ENCODE peak calls at places on chromosome 3, in five cellular contexts. B is K562, L is HEK293T, X is SK-N-SH, M is GM12878. N is an unnamed sample.

GRCh38 chr3:126557761-126558160 is 971 bp downstream of the C3orf22 start:
- DNase-seq in X (peak), B (no peak), M (no peak), L (no peak), N (no peak)

GRCh38 chr3:45690331-45691035 is 1.3 kb downstream of the SACM1L start:
- DNase-seq in X (peak), B (no peak), M (no peak), L (no peak), N (no peak)

GRCh38 chr3:182309120-182309519 is 484.2 kb upstream of the ATP11B start:
- DNase-seq in B (no peak), M (no peak), L (no peak), X (no peak), N (peak)

GRCh38 chr3:4708230-4708629 is 215.1 kb downstream of the ITPR1 start:
- DNase-seq in L (no peak), X (no peak), B (no peak), M (no peak), N (no peak)

GRCh38 chr3:179324270-179324754 is 1.5 kb downstream of the ZNF639 start:
- DNase-seq in M (no peak), X (peak), L (no peak), B (peak), N (no peak)

GRCh38 chr3:31543375-31543774 is 10.7 kb downstream of the STT3B start:
- DNase-seq in B (no peak), M (no peak), L (no peak), X (no peak), N (no peak)

GRCh38 chr3:149820183-149820582 is 7.2 kb downstream of the RNF13 start:
- DNase-seq in X (no peak), M (no peak), L (no peak), B (no peak), N (no peak)

GRCh38 chr3:195085356-195086130 is 185.4 kb downstream of the XXYLT1 start:
- DNase-seq in B (no peak), L (no peak), M (no peak), X (no peak), N (no peak)

GRCh38 chr3:111531446-111531845 is 10.6 kb upstream of the CD96 start:
- DNase-seq in M (no peak), L (no peak), B (no peak), X (no peak), N (no peak)

GRCh38 chr3:194617827-194618226 is 15.4 kb downstream of the TMEM44 start:
- DNase-seq in L (no peak), M (no peak), X (no peak), B (no peak), N (no peak)

GRCh38 chr3:195154793-195155535 is 116.0 kb downstream of the XXYLT1 start:
- DNase-seq in B (no peak), X (peak), M (no peak), L (peak), N (peak)

GRCh38 chr3:62607287-62608029 is 234.1 kb upstream of the FEZF2 start:
- DNase-seq in L (no peak), M (no peak), B (no peak), X (no peak), N (no peak)

GRCh38 chr3:58084166-58084565 is 75.9 kb downstream of the FLNB start:
- DNase-seq in B (peak), X (no peak), L (no peak), M (no peak), N (no peak)

GRCh38 chr3:110318108-110318507 is 753.5 kb upstream of the NECTIN3 start:
- DNase-seq in L (no peak), M (no peak), B (no peak), X (no peak), N (no peak)

GRCh38 chr3:144624656-144625055 is 653.0 kb downstream of the DIPK2A start:
- DNase-seq in X (no peak), L (no peak), B (no peak), M (no peak), N (no peak)

DNA sequence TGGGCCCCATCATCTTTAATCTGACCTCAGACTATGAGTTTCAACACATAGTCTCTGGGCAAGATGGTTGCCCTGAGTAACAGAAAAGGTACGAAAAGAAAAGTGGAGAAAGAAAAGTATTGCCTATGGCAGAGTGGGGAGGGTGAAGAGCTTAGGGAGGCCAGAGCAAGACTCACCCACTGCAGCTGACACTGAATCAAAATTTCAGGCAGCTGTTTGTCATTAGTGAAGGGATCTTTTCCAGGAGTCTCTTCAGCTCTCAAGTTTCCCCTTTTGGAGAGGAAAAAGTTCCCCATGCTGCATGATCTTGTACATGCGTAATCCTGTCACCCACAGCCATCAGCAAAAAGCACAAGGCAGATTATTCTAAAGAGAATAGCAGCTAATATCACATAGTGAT is 616.9 kb upstream of the GBE1 start:
- DNase-seq in B (no peak), L (no peak), X (no peak), M (no peak), N (no peak)
- TF ChIP-seq FOXM1 in B (no peak), L (no peak), X (no peak), M (no peak), N (no peak)

GRCh38 chr3:50442940-50443579 is 60.4 kb downstream of the CACNA2D2 start:
- DNase-seq in M (no peak), L (no peak), X (no peak), B (no peak), N (no peak)
- TF ChIP-seq FOXM1 in M (no peak), L (no peak), X (no peak), B (no peak), N (no peak)

DNA sequence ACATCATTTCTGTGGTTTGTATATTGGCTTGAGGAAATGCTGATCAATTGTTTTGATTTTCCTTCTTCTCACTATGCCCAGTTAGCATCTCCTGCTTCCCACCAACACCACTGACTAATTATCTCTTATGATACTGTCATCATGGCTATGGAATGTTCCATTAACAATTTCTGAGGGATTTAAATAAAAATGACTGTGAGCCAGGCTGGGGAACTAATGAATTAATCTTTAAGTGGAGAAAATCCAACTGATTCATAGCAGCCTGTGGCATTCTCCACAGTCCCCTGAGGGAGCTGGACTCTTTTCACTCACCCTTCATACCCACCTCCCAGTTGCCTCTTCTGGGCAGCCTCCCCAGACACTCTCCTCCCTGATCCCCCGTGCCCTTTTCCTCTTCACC is 353.6 kb downstream of the CLSTN2 start:
- DNase-seq in X (no peak), M (no peak), B (no peak), L (no peak), N (no peak)
- TF ChIP-seq FOXM1 in X (no peak), M (no peak), B (no peak), L (no peak), N (no peak)

DNA sequence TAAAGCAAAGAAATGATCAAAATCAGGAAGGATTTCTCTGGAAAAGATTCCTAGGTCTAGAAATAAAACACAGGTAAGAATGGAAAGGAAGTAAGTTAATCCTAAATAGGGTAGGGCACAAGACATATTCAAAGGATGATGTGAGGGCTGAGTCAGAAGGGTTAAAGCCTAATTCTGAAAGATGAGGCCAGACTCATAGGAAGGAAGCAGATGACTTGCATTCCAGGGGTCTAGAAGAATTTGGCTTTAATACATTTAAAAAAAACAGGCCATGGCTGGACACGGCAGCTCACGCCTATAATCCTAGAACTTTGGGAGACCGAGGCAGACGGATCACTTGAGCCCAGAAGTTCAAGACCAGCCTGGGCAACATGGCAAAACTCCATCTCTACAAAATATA is 3.2 kb downstream of the SSR3 start:
- DNase-seq in B (no peak), M (no peak), L (no peak), X (no peak), N (no peak)
- TF ChIP-seq FOXM1 in B (no peak), M (no peak), L (no peak), X (peak), N (no peak)